ENCODE peak calls at places on chromosome 22, in five cellular contexts. One of them, this sample, is unnamed.

GRCh38 chr22:43830931-43831560 is 18.9 kb upstream of the EFCAB6 start:
- DNase-seq in stimulated activated CD4-positive, alpha-beta T cell treated with anti-CD3 and anti-CD28 coated beads, Interleukin-1b, Interleukin-23, amount 100 ng/mL, for 48 hours: no peak
- DNase-seq in frontal cortex: no peak
- DNase-seq in lower lobe of right lung: peak; percentile 24
- DNase-seq in C1 segment of cervical spinal cord: no peak
- DNase-seq in this sample: no peak

GRCh38 chr22:19903031-19903430 is 38.5 kb upstream of the COMT start:
- DNase-seq in stimulated activated CD4-positive, alpha-beta T cell treated with anti-CD3 and anti-CD28 coated beads, Interleukin-1b, Interleukin-23, amount 100 ng/mL, for 48 hours: no peak
- DNase-seq in frontal cortex: no peak
- DNase-seq in lower lobe of right lung: no peak
- DNase-seq in C1 segment of cervical spinal cord: no peak
- DNase-seq in this sample: peak; percentile 63

GRCh38 chr22:47090591-47091240 is 328.3 kb downstream of the TBC1D22A start:
- DNase-seq in stimulated activated CD4-positive, alpha-beta T cell treated with anti-CD3 and anti-CD28 coated beads, Interleukin-1b, Interleukin-23, amount 100 ng/mL, for 48 hours: peak; percentile 25
- DNase-seq in frontal cortex: no peak
- DNase-seq in lower lobe of right lung: no peak
- DNase-seq in C1 segment of cervical spinal cord: no peak
- DNase-seq in this sample: no peak

GRCh38 chr22:40414838-40415505 is 44.6 kb downstream of the SGSM3 start:
- DNase-seq in stimulated activated CD4-positive, alpha-beta T cell treated with anti-CD3 and anti-CD28 coated beads, Interleukin-1b, Interleukin-23, amount 100 ng/mL, for 48 hours: no peak
- DNase-seq in frontal cortex: no peak
- DNase-seq in lower lobe of right lung: peak; percentile 32
- DNase-seq in C1 segment of cervical spinal cord: no peak
- DNase-seq in this sample: no peak

GRCh38 chr22:30216710-30217109 is 29.8 kb downstream of the LIF start:
- DNase-seq in stimulated activated CD4-positive, alpha-beta T cell treated with anti-CD3 and anti-CD28 coated beads, Interleukin-1b, Interleukin-23, amount 100 ng/mL, for 48 hours: no peak
- DNase-seq in frontal cortex: no peak
- DNase-seq in lower lobe of right lung: no peak
- DNase-seq in C1 segment of cervical spinal cord: no peak
- DNase-seq in this sample: no peak

GRCh38 chr22:23522642-23523251 is 57.3 kb downstream of the IGLL1 start:
- DNase-seq in stimulated activated CD4-positive, alpha-beta T cell treated with anti-CD3 and anti-CD28 coated beads, Interleukin-1b, Interleukin-23, amount 100 ng/mL, for 48 hours: no peak
- DNase-seq in frontal cortex: no peak
- DNase-seq in lower lobe of right lung: peak; percentile 39
- DNase-seq in C1 segment of cervical spinal cord: no peak
- DNase-seq in this sample: peak; percentile 57

GRCh38 chr22:46373838-46374662 is 38.5 kb downstream of the TRMU start:
- DNase-seq in stimulated activated CD4-positive, alpha-beta T cell treated with anti-CD3 and anti-CD28 coated beads, Interleukin-1b, Interleukin-23, amount 100 ng/mL, for 48 hours: no peak
- DNase-seq in frontal cortex: no peak
- DNase-seq in lower lobe of right lung: no peak
- DNase-seq in C1 segment of cervical spinal cord: no peak
- DNase-seq in this sample: no peak

GRCh38 chr22:43881091-43882061 is 10.4 kb downstream of the PNPLA5 start:
- DNase-seq in stimulated activated CD4-positive, alpha-beta T cell treated with anti-CD3 and anti-CD28 coated beads, Interleukin-1b, Interleukin-23, amount 100 ng/mL, for 48 hours: no peak
- DNase-seq in frontal cortex: no peak
- DNase-seq in lower lobe of right lung: no peak
- DNase-seq in C1 segment of cervical spinal cord: no peak
- DNase-seq in this sample: peak; percentile 6

GRCh38 chr22:32819120-32819519 is 17.6 kb downstream of the TIMP3 start:
- DNase-seq in stimulated activated CD4-positive, alpha-beta T cell treated with anti-CD3 and anti-CD28 coated beads, Interleukin-1b, Interleukin-23, amount 100 ng/mL, for 48 hours: no peak
- DNase-seq in frontal cortex: no peak
- DNase-seq in lower lobe of right lung: no peak
- DNase-seq in C1 segment of cervical spinal cord: no peak
- DNase-seq in this sample: no peak

GRCh38 chr22:49925525-49926128 is 7.2 kb downstream of the CRELD2 start:
- DNase-seq in stimulated activated CD4-positive, alpha-beta T cell treated with anti-CD3 and anti-CD28 coated beads, Interleukin-1b, Interleukin-23, amount 100 ng/mL, for 48 hours: peak; percentile 71
- DNase-seq in frontal cortex: no peak
- DNase-seq in lower lobe of right lung: no peak
- DNase-seq in C1 segment of cervical spinal cord: no peak
- DNase-seq in this sample: no peak

GRCh38 chr22:50323900-50324299 is 2.9 kb downstream of the DENND6B start:
- DNase-seq in stimulated activated CD4-positive, alpha-beta T cell treated with anti-CD3 and anti-CD28 coated beads, Interleukin-1b, Interleukin-23, amount 100 ng/mL, for 48 hours: no peak
- DNase-seq in frontal cortex: no peak
- DNase-seq in lower lobe of right lung: no peak
- DNase-seq in C1 segment of cervical spinal cord: no peak
- DNase-seq in this sample: no peak

This sample was measured in WERI-Rb-1.